ENCODE peak calls at places on chromosome 17, in eight cellular contexts. T is AG08395, V is fibroblast of pulmonary artery, D is colonic mucosa, A is NCI-H460, W is T-helper 9 cell, Y is esophagus muscularis mucosa, K is T-cell. R is an unnamed sample.

GRCh38 chr17:43483674-43484551 is at the start of gene DHX8:
- DNase-seq in T (peak; percentile 96), V (peak; percentile 99), D (peak; percentile 97), A (peak; percentile 98), W (peak; percentile 99), Y (peak; percentile 99), K (peak; percentile 94), R (peak; percentile 96)

GRCh38 chr17:31442860-31443259 is 51.4 kb downstream of the RAB11FIP4 start:
- DNase-seq in T (peak; percentile 23), V (peak; percentile 15), D (no peak), A (no peak), W (no peak), Y (no peak), K (no peak), R (no peak)

GRCh38 chr17:74759243-74759801 is 10.9 kb downstream of the NHERF1 start:
- DNase-seq in T (no peak), V (no peak), D (no peak), A (no peak), W (peak; percentile 40), Y (no peak), K (no peak), R (peak; percentile 80)

GRCh38 chr17:18246880-18247612 is 11.5 kb downstream of the FLII start:
- DNase-seq in T (peak; percentile 47), V (peak; percentile 31), D (peak; percentile 95), A (peak; percentile 36), W (no peak), Y (no peak), K (no peak), R (peak; percentile 85)

GRCh38 chr17:80899402-80900268 is 92.0 kb upstream of the CHMP6 start:
- DNase-seq in T (peak; percentile 53), V (peak; percentile 14), D (no peak), A (peak; percentile 54), W (peak; percentile 77), Y (no peak), K (peak; percentile 60), R (peak; percentile 62)

GRCh38 chr17:43839670-43840101 is 6.7 kb upstream of the MPP3 start:
- DNase-seq in T (no peak), V (no peak), D (peak; percentile 85), A (peak; percentile 46), W (no peak), Y (no peak), K (no peak), R (no peak)

GRCh38 chr17:1491406-1492248 is 859 bp downstream of the MYO1C start:
- DNase-seq in T (peak; percentile 89), V (no peak), D (peak; percentile 78), A (peak; percentile 53), W (peak; percentile 38), Y (no peak), K (no peak), R (no peak)

GRCh38 chr17:1996243-1997145 is 28.6 kb downstream of the RTN4RL1 start:
- DNase-seq in T (no peak), V (no peak), D (no peak), A (no peak), W (no peak), Y (no peak), K (no peak), R (no peak)

GRCh38 chr17:56891751-56892150 is 22.1 kb downstream of the TRIM25 start:
- DNase-seq in T (no peak), V (no peak), D (no peak), A (no peak), W (peak; percentile 41), Y (no peak), K (peak; percentile 35), R (no peak)

GRCh38 chr17:76408037-76408849 is 23.8 kb downstream of the SPHK1 start:
- DNase-seq in T (peak; percentile 56), V (peak; percentile 60), D (peak; percentile 78), A (peak; percentile 53), W (peak; percentile 64), Y (no peak), K (peak; percentile 50), R (peak; percentile 61)

GRCh38 chr17:10614536-10615155 is 42.5 kb downstream of the MYH3 start:
- DNase-seq in T (peak; percentile 76), V (peak; percentile 76), D (peak; percentile 49), A (peak; percentile 65), W (no peak), Y (no peak), K (no peak), R (peak; percentile 83)

GRCh38 chr17:64183815-64184397 is 54.0 kb upstream of the ERN1 start:
- DNase-seq in T (peak; percentile 44), V (no peak), D (no peak), A (no peak), W (no peak), Y (no peak), K (no peak), R (no peak)

GRCh38 chr17:40466298-40466971 is 23.2 kb downstream of the IGFBP4 start:
- DNase-seq in T (no peak), V (no peak), D (no peak), A (no peak), W (no peak), Y (no peak), K (no peak), R (no peak)

GRCh38 chr17:38352245-38353083 is 820 bp downstream of the SOCS7 start:
- DNase-seq in T (no peak), V (peak; percentile 22), D (peak; percentile 38), A (no peak), W (peak; percentile 6), Y (no peak), K (no peak), R (peak; percentile 37)

GRCh38 chr17:48997103-48997826 is at the start of gene IGF2BP1:
- DNase-seq in T (no peak), V (peak; percentile 73), D (no peak), A (no peak), W (no peak), Y (peak; percentile 68), K (no peak), R (peak; percentile 88)

GRCh38 chr17:44331249-44331760 is 6.7 kb upstream of the SLC25A39 start:
- DNase-seq in T (peak; percentile 65), V (peak; percentile 80), D (peak; percentile 87), A (peak; percentile 72), W (peak; percentile 57), Y (no peak), K (no peak), R (peak; percentile 73)

GRCh38 chr17:66724581-66725341 is 110.2 kb upstream of the CACNG5 start:
- DNase-seq in T (no peak), V (peak; percentile 60), D (peak; percentile 44), A (no peak), W (no peak), Y (no peak), K (no peak), R (no peak)

GRCh38 chr17:2849327-2849670 is 53.1 kb downstream of the RAP1GAP2 start:
- DNase-seq in T (no peak), V (no peak), D (no peak), A (no peak), W (no peak), Y (no peak), K (no peak), R (peak; percentile 79)

GRCh38 chr17:49510059-49510719 is 15.1 kb downstream of the NGFR start:
- DNase-seq in T (no peak), V (no peak), D (no peak), A (no peak), W (no peak), Y (no peak), K (no peak), R (no peak)

GRCh38 chr17:62062313-62062712 is 2.8 kb downstream of the MED13 start:
- DNase-seq in T (no peak), V (peak; percentile 26), D (no peak), A (no peak), W (no peak), Y (no peak), K (no peak), R (no peak)

GRCh38 chr17:64345691-64346376 is 44.8 kb downstream of the PECAM1 start:
- DNase-seq in T (no peak), V (no peak), D (no peak), A (no peak), W (no peak), Y (no peak), K (no peak), R (no peak)

GRCh38 chr17:180380-181212 is 854 bp downstream of the DOC2B start:
- DNase-seq in T (no peak), V (no peak), D (no peak), A (no peak), W (no peak), Y (no peak), K (no peak), R (no peak)

GRCh38 chr17:7558544-7559306 is at the start of gene TNFSF13:
- DNase-seq in T (no peak), V (no peak), D (peak; percentile 80), A (no peak), W (no peak), Y (no peak), K (no peak), R (no peak)

GRCh38 chr17:38719284-38719942 is 10.7 kb upstream of the CISD3 start:
- DNase-seq in T (no peak), V (no peak), D (no peak), A (no peak), W (no peak), Y (no peak), K (no peak), R (no peak)

GRCh38 chr17:40514013-40514875 is 12.8 kb upstream of the TNS4 start:
- DNase-seq in T (no peak), V (no peak), D (no peak), A (no peak), W (no peak), Y (no peak), K (no peak), R (no peak)

GRCh38 chr17:78629436-78629995 is 52.3 kb upstream of the DNAH17 start:
- DNase-seq in T (no peak), V (no peak), D (no peak), A (no peak), W (no peak), Y (no peak), K (no peak), R (no peak)

GRCh38 chr17:59417452-59417851 is 86.0 kb downstream of the YPEL2 start:
- DNase-seq in T (no peak), V (no peak), D (no peak), A (no peak), W (no peak), Y (no peak), K (no peak), R (no peak)

GRCh38 chr17:68204736-68205135 is 43.1 kb upstream of the AMZ2 start:
- DNase-seq in T (no peak), V (no peak), D (no peak), A (no peak), W (no peak), Y (peak; percentile 89), K (no peak), R (peak; percentile 42)